ENCODE peak calls at places on chromosomes 16 and 17, in nine cellular contexts. F, Q, T, V, H, O, X, M and D are unnamed samples. For H3K4me1, the result is how much of the 10 kb centered on the place peaks cover.

GRCh38 chr16:48556913-48557351 is 53.0 kb downstream of the N4BP1 start:
- DNase-seq in T (no peak), M (peak), Q (peak), H (no peak), F (no peak), V (no peak), O (peak), X (no peak), D (peak)

GRCh38 chr16:23254338-23254737 is 47.8 kb upstream of the SCNN1B start:
- DNase-seq in H (no peak), F (no peak), M (no peak), Q (peak), T (no peak), V (no peak), X (no peak), O (peak), D (peak)

GRCh38 chr16:56985962-56986360 is 3.4 kb upstream of the NLRC5 start:
- DNase-seq in O (no peak), V (no peak), Q (no peak), X (no peak), H (no peak), F (no peak), T (no peak), M (no peak), D (no peak)

GRCh38 chr17:76953926-76954325 is 85.7 kb downstream of the MGAT5B start:
- DNase-seq in V (no peak), M (no peak), T (no peak), Q (no peak), F (no peak), X (no peak), O (no peak), H (no peak), D (peak)

GRCh38 chr16:30786936-30787612 is at the start of gene ZNF629:
- DNase-seq in Q (peak), V (peak), H (peak), F (peak), M (peak), X (peak), T (peak), O (peak), D (peak)

GRCh38 chr16:28067604-28068382 is 4.3 kb upstream of the GSG1L start:
- DNase-seq in H (no peak), T (peak), M (no peak), V (no peak), X (no peak), Q (peak), F (no peak), O (peak), D (no peak)

GRCh38 chr17:68710976-68711375 is 109.8 kb upstream of the FAM20A start:
- DNase-seq in M (no peak), H (no peak), T (no peak), V (no peak), Q (peak), O (no peak), F (no peak), X (no peak), D (no peak)

GRCh38 chr16:21611546-21612384 is 12.4 kb downstream of the METTL9 start:
- DNase-seq in T (peak), H (peak), O (no peak), V (no peak), F (no peak), X (no peak), M (no peak), Q (no peak), D (peak)

GRCh38 chr17:45098869-45099616 is 33.3 kb downstream of the PLCD3 start:
- DNase-seq in T (peak), O (peak), F (peak), M (peak), H (peak), X (peak), Q (peak), V (peak), D (peak)

GRCh38 chr17:75925103-75925502 is 15.7 kb downstream of the FBF1 start:
- DNase-seq in O (no peak), V (no peak), M (no peak), X (no peak), Q (no peak), H (no peak), T (no peak), F (no peak), D (no peak)

GRCh38 chr16:68636064-68636551 is 9.0 kb upstream of the CDH3 start:
- DNase-seq in F (no peak), T (no peak), V (no peak), X (no peak), M (no peak), H (no peak), Q (peak), O (no peak), D (peak)

GRCh38 chr17:51434434-51435170 is 174.3 kb downstream of the UTP18 start:
- DNase-seq in F (no peak), M (peak), Q (no peak), O (no peak), X (no peak), T (no peak), H (no peak), V (no peak), D (peak)

GRCh38 chr17:39979021-39979660 is 1.5 kb upstream of the PSMD3 start:
- DNase-seq in O (peak), Q (peak), X (no peak), H (no peak), M (no peak), F (no peak), V (no peak), T (no peak), D (peak)

GRCh38 chr17:38747385-38748328 is 479 bp downstream of the PCGF2 start:
- DNase-seq in X (no peak), V (no peak), Q (peak), H (peak), M (no peak), F (peak), O (no peak), T (peak), D (no peak)

GRCh38 chr16:80417706-80418105 is 123.1 kb upstream of the DYNLRB2 start:
- DNase-seq in F (no peak), V (no peak), M (no peak), T (no peak), Q (no peak), X (no peak), H (no peak), O (no peak), D (no peak)

GRCh38 chr17:2718150-2718938 is 6.8 kb upstream of the CLUH start:
- DNase-seq in X (peak), M (no peak), V (no peak), Q (no peak), F (no peak), T (no peak), O (no peak), H (no peak), D (no peak)

DNA sequence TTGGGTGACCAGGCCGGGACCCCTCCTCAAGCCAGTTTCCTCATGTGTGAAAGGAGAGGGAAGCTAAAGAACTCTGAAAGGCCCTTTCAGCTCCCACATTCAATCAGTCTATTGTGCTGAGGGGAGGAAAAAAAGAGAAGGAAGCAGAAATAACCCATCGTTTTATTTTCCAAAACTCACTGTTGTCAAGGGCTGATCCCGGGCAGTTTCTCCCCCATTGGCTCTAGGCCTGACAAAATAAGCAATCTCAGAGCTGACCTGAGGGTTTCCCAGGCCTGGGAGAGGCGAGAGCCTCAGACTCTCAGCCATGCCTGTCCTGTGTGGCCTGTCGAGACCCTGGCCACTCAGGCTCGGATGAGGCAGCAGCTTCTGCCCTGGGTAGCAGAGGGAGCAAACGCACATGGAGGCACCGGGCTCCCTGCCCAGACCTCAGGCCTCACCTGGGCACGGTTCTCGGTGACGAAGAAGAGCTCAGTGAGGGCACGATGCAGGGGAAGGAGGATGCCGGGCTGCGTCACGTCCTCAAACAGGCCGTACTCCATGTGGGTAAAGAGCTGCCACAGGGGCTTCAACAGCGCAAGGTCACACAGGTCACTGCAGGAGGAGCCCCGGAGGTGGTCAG is 45.0 kb upstream of the ATP2A3 start:
- DNase-seq in F (no peak), Q (no peak), T (no peak), M (no peak), H (no peak), V (no peak), O (peak), X (no peak), D (no peak)
- H3K4me1 ChIP-seq in F (under half), Q (under half), T (under half), M (under half), H (under half), V (under half), O (under half), X (under half), D (under half)

DNA sequence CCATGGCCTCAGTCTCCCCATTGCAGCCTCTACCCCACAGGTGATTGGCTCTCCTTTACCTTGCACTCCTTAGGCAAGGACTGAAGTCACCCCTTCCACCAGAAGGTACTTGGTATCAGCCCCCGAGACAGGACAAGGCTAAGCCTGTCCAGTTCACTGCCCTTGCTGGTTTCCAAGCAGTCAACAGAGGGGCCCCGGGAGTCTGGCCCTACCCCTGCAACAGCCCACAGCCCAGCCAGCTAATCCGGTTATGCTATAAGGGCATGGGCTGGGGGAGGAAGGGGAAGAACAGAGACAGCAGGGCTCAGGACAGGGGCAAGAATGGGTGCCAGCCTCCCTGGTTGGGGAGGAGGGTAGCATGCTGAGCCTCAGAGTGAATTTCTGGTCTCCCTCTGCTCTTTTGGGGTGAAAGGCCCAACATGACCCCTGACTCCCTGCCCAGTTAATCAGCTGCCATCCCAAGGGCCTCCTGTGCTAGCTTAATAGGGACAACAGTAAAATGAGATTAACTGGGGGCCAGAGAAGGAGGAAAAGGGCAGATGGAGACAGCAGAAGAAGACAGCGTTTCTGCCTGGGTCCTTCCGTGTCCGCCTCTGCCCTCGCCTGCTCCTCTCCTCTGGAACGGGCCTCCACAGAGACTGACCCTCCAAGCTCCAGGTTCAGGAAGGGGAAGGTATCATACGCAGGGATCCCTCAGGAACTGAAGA is 10.7 kb downstream of the DLG4 start:
- DNase-seq in T (no peak), H (no peak), X (no peak), V (peak), F (no peak), Q (no peak), O (no peak), M (no peak), D (no peak)
- H3K4me2 ChIP-seq in T (no peak), H (no peak), X (no peak), V (peak), F (no peak), Q (no peak), O (no peak), M (no peak), D (no peak)

GRCh38 chr17:81317992-81318391 is 22.9 kb upstream of the SLC38A10 start:
- DNase-seq in X (no peak), O (no peak), M (no peak), Q (no peak), T (no peak), H (no peak), V (peak), F (no peak), D (no peak)
- H3K9ac ChIP-seq in X (no peak), O (no peak), M (no peak), Q (no peak), T (no peak), H (no peak), V (no peak), F (no peak), D (no peak)

GRCh38 chr16:26643519-26643918 is 423.2 kb upstream of the C16orf82 start:
- DNase-seq in X (no peak), H (no peak), O (no peak), F (no peak), M (no peak), Q (peak), T (no peak), V (no peak), D (no peak)
- H3K4me1 ChIP-seq in X (under half), H (under half), O (under half), F (under half), M (under half), Q (under half), T (under half), V (under half), D (under half)

DNA sequence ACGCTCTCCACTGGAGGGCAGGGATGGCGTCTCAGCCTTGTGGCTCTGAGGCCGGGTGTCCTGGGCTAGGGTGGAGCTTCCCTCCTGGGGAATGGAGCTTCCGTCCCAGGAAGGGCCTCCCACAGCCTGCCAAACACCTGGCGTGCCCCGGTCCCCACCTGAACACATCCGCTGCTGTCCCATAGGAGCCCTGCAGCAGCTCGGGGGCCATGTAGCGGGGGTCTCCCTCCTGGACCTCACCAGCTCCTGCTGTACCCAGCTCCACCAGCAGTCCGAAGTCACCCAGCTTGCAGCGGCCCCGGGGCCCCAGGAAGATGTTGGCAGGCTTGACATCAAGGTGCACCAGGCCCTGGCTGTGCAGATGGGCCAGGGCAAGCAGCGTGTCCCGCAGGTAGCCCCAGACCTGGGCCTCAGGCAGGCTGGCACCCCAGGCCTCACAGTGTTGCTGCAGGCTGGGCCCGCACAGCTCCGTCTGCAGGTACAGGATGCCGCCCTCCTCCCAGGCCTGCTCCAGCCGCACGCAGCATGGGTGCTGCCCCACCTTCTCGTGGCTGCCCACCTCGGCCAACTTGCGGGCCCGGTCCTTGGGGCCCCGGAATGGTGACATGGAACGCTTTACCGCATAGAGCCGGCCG is 5.0 kb downstream of the PKMYT1 start:
- DNase-seq in H (no peak), F (no peak), O (no peak), T (no peak), Q (no peak), M (no peak), V (no peak), X (no peak), D (no peak)
- H3K4me2 ChIP-seq in H (no peak), F (peak), O (no peak), T (no peak), Q (no peak), M (no peak), V (no peak), X (no peak), D (no peak)

DNA sequence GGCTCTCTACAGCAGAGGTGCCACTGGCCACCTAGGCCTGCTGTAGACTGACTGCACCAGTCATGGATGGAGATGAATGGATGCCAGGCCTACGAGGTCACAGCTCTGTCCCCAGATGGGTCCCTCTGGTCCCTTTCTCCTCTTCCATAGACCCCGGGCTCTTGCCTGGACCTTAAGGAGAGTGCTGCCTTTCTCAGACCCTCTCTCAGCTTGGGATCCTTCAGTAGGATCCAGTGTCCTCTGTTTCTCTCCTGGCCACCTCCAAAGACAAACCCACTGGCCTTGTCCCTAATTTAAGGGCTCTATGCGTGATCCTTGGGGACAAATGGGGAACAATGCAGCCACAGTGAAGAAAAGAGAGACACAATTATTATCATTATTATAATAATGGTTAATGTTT is 189.3 kb upstream of the C16orf82 start:
- DNase-seq in X (no peak), O (no peak), V (no peak), Q (no peak), T (no peak), H (no peak), F (no peak), M (no peak), D (no peak)
- H3K9ac ChIP-seq in X (no peak), O (no peak), V (no peak), Q (no peak), T (no peak), H (no peak), F (no peak), M (no peak), D (no peak)

DNA sequence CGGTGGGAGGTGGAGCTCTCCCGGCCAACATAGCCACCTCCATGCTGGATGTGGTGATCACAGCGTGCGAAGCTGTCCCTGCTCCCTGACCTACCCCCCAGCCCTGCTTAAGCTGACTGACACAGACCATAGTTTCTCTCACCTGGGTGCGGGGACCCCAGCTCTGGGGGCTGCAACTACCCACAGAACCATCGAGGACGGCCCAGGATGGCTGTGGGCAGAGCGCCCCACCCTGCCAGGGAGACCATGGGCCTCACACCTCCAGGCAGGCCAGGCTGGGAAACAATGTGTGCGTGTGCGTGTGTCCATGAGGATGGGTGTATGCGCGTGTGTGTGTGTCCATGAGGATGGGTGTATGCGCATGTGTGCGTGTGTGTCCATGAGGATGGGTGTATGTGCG is 20.4 kb downstream of the BAHCC1 start:
- DNase-seq in Q (no peak), O (no peak), V (no peak), X (no peak), M (no peak), F (no peak), T (no peak), H (no peak), D (no peak)
- H3K4me1 ChIP-seq in Q (under half), O (under half), V (under half), X (under half), M (under half), F (under half), T (under half), H (under half), D (under half)

GRCh38 chr17:64131606-64132270 is 1.8 kb upstream of the ERN1 start:
- DNase-seq in X (no peak), O (no peak), T (no peak), Q (no peak), V (no peak), M (no peak), H (no peak), F (no peak), D (no peak)
- H3K4me2 ChIP-seq in X (peak), O (no peak), T (no peak), Q (no peak), V (no peak), M (no peak), H (no peak), F (no peak), D (no peak)